ENCODE peak calls at places on chromosomes 6 and 20, in eight cellular contexts. C is effector memory CD4-positive, alpha-beta T cell; H is substantia nigra; S is CD4-positive, CD25-positive, alpha-beta regulatory T cell; A is HCT116; O is MM.1S; Y is AG04450; E is H1. M is an unnamed sample.

GRCh38 chr6:117491916-117492315 is 9.4 kb downstream of the DCBLD1 start:
- DNase-seq in C (no peak), H (no peak), S (no peak), A (no peak), O (no peak), Y (no peak), E (no peak), M (no peak)

GRCh38 chr6:20182926-20183521 is 29.2 kb downstream of the MBOAT1 start:
- DNase-seq in C (no peak), H (no peak), S (no peak), A (no peak), O (no peak), Y (no peak), E (no peak), M (peak)

GRCh38 chr20:555933-556332 is 12.3 kb upstream of the CSNK2A1 start:
- DNase-seq in C (no peak), H (no peak), S (no peak), A (no peak), O (no peak), Y (no peak), E (no peak), M (no peak)

GRCh38 chr6:158002951-158003853 is 21.5 kb downstream of the SYNJ2 start:
- DNase-seq in C (no peak), H (peak), S (no peak), A (no peak), O (no peak), Y (no peak), E (no peak), M (no peak)

GRCh38 chr6:26020983-26021349 is 58.4 kb downstream of the TRIM38 start:
- DNase-seq in C (peak), H (no peak), S (no peak), A (peak), O (no peak), Y (no peak), E (no peak), M (no peak)

GRCh38 chr6:13729891-13730290 is 18.3 kb upstream of the RANBP9 start:
- DNase-seq in C (no peak), H (no peak), S (no peak), A (no peak), O (no peak), Y (peak), E (no peak), M (no peak)

GRCh38 chr6:127195833-127196232 is 70.8 kb upstream of the RNF146 start:
- DNase-seq in C (no peak), H (no peak), S (no peak), A (no peak), O (no peak), Y (no peak), E (no peak), M (no peak)

GRCh38 chr6:2980465-2980855 is 9.1 kb upstream of the SERPINB6 start:
- DNase-seq in C (no peak), H (no peak), S (no peak), A (no peak), O (no peak), Y (no peak), E (no peak), M (no peak)

GRCh38 chr6:170234419-170234818 is 56.5 kb downstream of the DLL1 start:
- DNase-seq in C (no peak), H (peak), S (no peak), A (no peak), O (no peak), Y (no peak), E (no peak), M (no peak)

GRCh38 chr6:156859686-156860085 is 82.5 kb downstream of the ARID1B start:
- DNase-seq in C (no peak), H (no peak), S (no peak), A (no peak), O (no peak), Y (no peak), E (no peak), M (no peak)

GRCh38 chr20:52494244-52494643 is 302.7 kb upstream of the ZFP64 start:
- DNase-seq in C (no peak), H (no peak), S (no peak), A (no peak), O (no peak), Y (peak), E (no peak), M (peak)

GRCh38 chr6:45854343-45854742 is 161.3 kb downstream of the CLIC5 start:
- DNase-seq in C (no peak), H (no peak), S (no peak), A (no peak), O (no peak), Y (no peak), E (no peak), M (no peak)

GRCh38 chr6:50837589-50838445 is 19.1 kb downstream of the TFAP2B start:
- DNase-seq in C (no peak), H (no peak), S (no peak), A (no peak), O (no peak), Y (no peak), E (no peak), M (no peak)

GRCh38 chr6:158488065-158488464 is 71.8 kb upstream of the TMEM181 start:
- DNase-seq in C (no peak), H (no peak), S (no peak), A (peak), O (no peak), Y (peak), E (no peak), M (peak)

GRCh38 chr20:11740975-11741374 is 176.7 kb upstream of the BTBD3 start:
- DNase-seq in C (no peak), H (no peak), S (no peak), A (no peak), O (no peak), Y (no peak), E (no peak), M (no peak)

GRCh38 chr6:11606287-11606686 is 68.7 kb downstream of the TMEM170B start:
- DNase-seq in C (no peak), H (no peak), S (no peak), A (no peak), O (no peak), Y (no peak), E (no peak), M (no peak)

GRCh38 chr6:167779123-167779992 is 47.4 kb upstream of the AFDN start:
- DNase-seq in C (no peak), H (no peak), S (no peak), A (no peak), O (no peak), Y (no peak), E (no peak), M (no peak)

GRCh38 chr6:106216527-106216926 is 109.0 kb downstream of the ATG5 start:
- DNase-seq in C (no peak), H (no peak), S (no peak), A (no peak), O (no peak), Y (no peak), E (no peak), M (no peak)

GRCh38 chr6:17022604-17023003 is 79.2 kb upstream of the STMND1 start:
- DNase-seq in C (no peak), H (no peak), S (no peak), A (no peak), O (no peak), Y (no peak), E (no peak), M (no peak)

GRCh38 chr6:133259561-133259960 is 18.4 kb downstream of the EYA4 start:
- DNase-seq in C (no peak), H (no peak), S (no peak), A (no peak), O (no peak), Y (no peak), E (no peak), M (no peak)

GRCh38 chr20:5147193-5147592 is 20.4 kb downstream of the CDS2 start:
- DNase-seq in C (no peak), H (no peak), S (no peak), A (no peak), O (no peak), Y (no peak), E (no peak), M (no peak)

GRCh38 chr20:5150226-5151076 is 23.6 kb downstream of the CDS2 start:
- DNase-seq in C (no peak), H (no peak), S (no peak), A (no peak), O (no peak), Y (no peak), E (no peak), M (no peak)

GRCh38 chr20:5146302-5146653 is 19.5 kb downstream of the CDS2 start:
- DNase-seq in C (no peak), H (no peak), S (no peak), A (no peak), O (no peak), Y (no peak), E (no peak), M (no peak)

GRCh38 chr20:5149892-5150225 is 23.1 kb downstream of the CDS2 start:
- DNase-seq in C (no peak), H (no peak), S (no peak), A (no peak), O (no peak), Y (no peak), E (no peak), M (no peak)

GRCh38 chr20:5148581-5148980 is 21.8 kb downstream of the CDS2 start:
- DNase-seq in C (no peak), H (no peak), S (no peak), A (no peak), O (no peak), Y (no peak), E (no peak), M (no peak)
- H3K27ac ChIP-seq in C (no peak), H (peak), S (no peak), A (no peak), O (peak), Y (no peak), E (no peak), M (no peak)

GRCh38 chr6:142851601-142852000 is 93.4 kb downstream of the HIVEP2 start:
- DNase-seq in C (no peak), H (no peak), S (no peak), A (no peak), O (no peak), Y (no peak), E (no peak), M (no peak)
- H3K27ac ChIP-seq in C (peak), H (no peak), S (peak), A (no peak), O (no peak), Y (no peak), E (no peak), M (peak)

GRCh38 chr6:150150821-150151646 is 8.2 kb downstream of the PPP1R14C start:
- DNase-seq in C (no peak), H (no peak), S (no peak), A (no peak), O (no peak), Y (no peak), E (no peak), M (no peak)
- H3K27ac ChIP-seq in C (no peak), H (no peak), S (no peak), A (no peak), O (no peak), Y (no peak), E (no peak), M (no peak)

GRCh38 chr20:47481330-47482216 is 20.1 kb upstream of the NCOA3 start:
- DNase-seq in C (no peak), H (no peak), S (no peak), A (no peak), O (no peak), Y (no peak), E (no peak), M (no peak)

GRCh38 chr20:47480239-47480638 is 21.4 kb upstream of the NCOA3 start:
- DNase-seq in C (no peak), H (no peak), S (no peak), A (no peak), O (no peak), Y (no peak), E (no peak), M (no peak)

GRCh38 chr20:47480705-47481104 is 21.0 kb upstream of the NCOA3 start:
- DNase-seq in C (no peak), H (no peak), S (no peak), A (no peak), O (no peak), Y (no peak), E (no peak), M (no peak)

GRCh38 chr20:47479506-47479905 is 22.2 kb upstream of the NCOA3 start:
- DNase-seq in C (no peak), H (no peak), S (no peak), A (no peak), O (no peak), Y (no peak), E (no peak), M (no peak)

DNA sequence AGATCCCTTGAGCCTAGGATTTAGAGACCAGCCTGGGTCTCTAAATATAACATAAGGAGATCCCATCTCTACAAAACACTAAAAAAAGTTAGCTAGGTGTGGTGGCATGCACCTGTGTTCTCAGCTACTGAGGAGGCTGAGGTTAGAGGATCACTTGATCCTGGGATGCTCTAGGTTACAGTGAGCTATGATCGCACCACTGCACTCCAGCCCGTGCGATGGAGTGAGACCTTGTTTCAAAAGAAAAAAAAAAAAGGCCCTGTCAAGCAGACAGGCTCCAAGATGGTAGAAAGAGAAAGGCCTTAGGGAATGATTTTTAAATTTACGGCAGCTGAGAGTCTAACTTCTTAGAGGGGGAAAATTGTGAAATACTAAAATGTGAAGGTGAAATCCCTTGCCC is 22.6 kb upstream of the NCOA3 start:
- DNase-seq in C (no peak), H (no peak), S (no peak), A (no peak), O (no peak), Y (no peak), E (no peak), M (no peak)
- H3K27ac ChIP-seq in C (no peak), H (no peak), S (no peak), A (no peak), O (no peak), Y (no peak), E (no peak), M (no peak)

GRCh38 chr20:4722993-4723392 is 1.3 kb downstream of the PRND start:
- DNase-seq in C (no peak), H (no peak), S (no peak), A (no peak), O (no peak), Y (no peak), E (no peak), M (no peak)

GRCh38 chr20:4726710-4727391 is 5.1 kb downstream of the PRND start:
- DNase-seq in C (peak), H (no peak), S (peak), A (no peak), O (no peak), Y (peak), E (no peak), M (no peak)

GRCh38 chr20:4722571-4722970 is 862 bp downstream of the PRND start:
- DNase-seq in C (no peak), H (no peak), S (no peak), A (no peak), O (no peak), Y (no peak), E (no peak), M (no peak)

GRCh38 chr20:4724459-4725262 is 3.0 kb downstream of the PRND start:
- DNase-seq in C (no peak), H (no peak), S (no peak), A (no peak), O (no peak), Y (no peak), E (no peak), M (no peak)

DNA sequence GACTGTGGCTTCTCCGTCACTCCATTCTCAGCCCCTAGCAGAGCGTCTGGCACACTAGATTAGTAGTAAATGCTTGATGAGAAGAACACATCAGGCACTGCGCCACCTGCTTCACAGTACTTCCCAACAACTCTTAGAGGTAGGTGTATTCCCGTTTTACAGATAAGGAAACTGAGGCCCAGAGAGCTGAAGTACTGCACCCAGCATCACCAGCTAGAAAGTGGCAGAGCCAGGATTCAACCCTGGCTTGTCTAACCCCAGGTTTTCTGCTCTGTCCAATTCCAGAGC is 3.5 kb downstream of the PRND start:
- DNase-seq in C (no peak), H (no peak), S (no peak), A (no peak), O (no peak), Y (no peak), E (no peak), M (no peak)
- H3K27ac ChIP-seq in C (no peak), H (no peak), S (no peak), A (no peak), O (no peak), Y (no peak), E (no peak), M (no peak)

DNA sequence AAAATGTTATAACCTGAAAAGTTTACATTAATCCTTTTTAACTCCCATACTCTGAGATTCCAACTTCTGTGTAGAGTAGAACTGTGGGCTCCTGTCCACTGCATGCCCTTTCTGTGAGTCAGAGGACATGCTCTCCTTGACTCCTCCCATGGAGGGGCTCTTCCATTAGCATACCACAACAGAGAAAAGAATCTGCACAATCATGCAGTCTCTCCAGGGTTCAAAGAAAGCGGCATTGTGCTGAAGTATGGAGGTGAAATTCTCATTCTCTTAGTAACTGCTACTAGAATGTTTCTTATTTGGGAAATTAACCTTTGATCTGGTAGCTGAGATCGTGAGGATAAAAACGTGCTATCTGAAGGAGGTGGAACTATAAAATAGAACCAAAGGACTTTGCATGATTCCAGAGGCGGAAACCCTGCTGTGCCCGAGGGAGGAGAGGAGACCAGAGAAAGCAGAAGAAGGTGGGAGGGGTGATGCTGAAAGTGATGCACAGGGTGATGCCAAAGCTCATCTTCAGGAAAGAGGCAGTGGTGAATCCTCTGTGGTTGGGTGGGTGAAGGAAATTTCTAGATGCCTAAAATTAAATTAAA is 202.2 kb upstream of the PCSK2 start:
- DNase-seq in C (no peak), H (no peak), S (no peak), A (peak), O (no peak), Y (peak), E (peak), M (no peak)
- H3K27ac ChIP-seq in C (no peak), H (no peak), S (no peak), A (no peak), O (no peak), Y (peak), E (no peak), M (no peak)

GRCh38 chr20:33175123-33175522 is 7.2 kb downstream of the BPIFA2 start:
- DNase-seq in C (no peak), H (no peak), S (no peak), A (no peak), O (no peak), Y (no peak), E (no peak), M (no peak)
- H3K27ac ChIP-seq in C (no peak), H (no peak), S (no peak), A (no peak), O (no peak), Y (no peak), E (no peak), M (no peak)

M was measured in epithelial cell of prostate.